ENCODE peak calls at places on chromosomes 11 and 22, in ten cellular contexts. One of them, this sample, is unnamed.

GRCh38 chr11:129881570-129882170 is 13.7 kb downstream of the NFRKB start:
- DNase-seq in ovary: no peak
- DNase-seq in transverse colon: no peak
- DNase-seq in H1: peak
- DNase-seq in K562: peak
- DNase-seq in A549: peak
- DNase-seq in SK-N-SH: peak
- DNase-seq in tibial nerve: no peak
- DNase-seq in stomach: peak
- DNase-seq in sigmoid colon: no peak
- DNase-seq in this sample: no peak

GRCh38 chr22:41770715-41771452 is 29.6 kb upstream of the CCDC134 start:
- DNase-seq in ovary: no peak
- DNase-seq in transverse colon: no peak
- DNase-seq in H1: no peak
- DNase-seq in K562: no peak
- DNase-seq in A549: no peak
- DNase-seq in SK-N-SH: no peak
- DNase-seq in tibial nerve: no peak
- DNase-seq in stomach: no peak
- DNase-seq in sigmoid colon: no peak
- DNase-seq in this sample: no peak

GRCh38 chr11:1391165-1392010 is 1.7 kb downstream of the BRSK2 start:
- DNase-seq in ovary: no peak
- DNase-seq in transverse colon: no peak
- DNase-seq in H1: peak
- DNase-seq in K562: no peak
- DNase-seq in A549: no peak
- DNase-seq in SK-N-SH: peak
- DNase-seq in tibial nerve: no peak
- DNase-seq in stomach: no peak
- DNase-seq in sigmoid colon: no peak
- DNase-seq in this sample: no peak

GRCh38 chr11:69803604-69804218 is 15.5 kb downstream of the FGF3 start:
- DNase-seq in ovary: no peak
- DNase-seq in transverse colon: no peak
- DNase-seq in H1: no peak
- DNase-seq in K562: no peak
- DNase-seq in A549: no peak
- DNase-seq in SK-N-SH: no peak
- DNase-seq in tibial nerve: no peak
- DNase-seq in stomach: no peak
- DNase-seq in sigmoid colon: no peak
- DNase-seq in this sample: no peak

GRCh38 chr11:64152841-64153691 is 12.8 kb downstream of the MACROD1 start:
- DNase-seq in ovary: peak
- DNase-seq in transverse colon: peak
- DNase-seq in H1: peak
- DNase-seq in K562: peak
- DNase-seq in A549: peak
- DNase-seq in SK-N-SH: peak
- DNase-seq in tibial nerve: peak
- DNase-seq in stomach: peak
- DNase-seq in sigmoid colon: peak
- DNase-seq in this sample: no peak

GRCh38 chr22:41382098-41382578 is 396 bp downstream of the TEF start:
- DNase-seq in ovary: peak
- DNase-seq in transverse colon: peak
- DNase-seq in H1: no peak
- DNase-seq in K562: peak
- DNase-seq in A549: peak
- DNase-seq in SK-N-SH: peak
- DNase-seq in tibial nerve: peak
- DNase-seq in stomach: peak
- DNase-seq in sigmoid colon: peak
- DNase-seq in this sample: peak

GRCh38 chr11:76030973-76031590 is 175.2 kb downstream of the WNT11 start:
- DNase-seq in ovary: no peak
- DNase-seq in transverse colon: no peak
- DNase-seq in H1: no peak
- DNase-seq in K562: no peak
- DNase-seq in A549: no peak
- DNase-seq in SK-N-SH: no peak
- DNase-seq in tibial nerve: no peak
- DNase-seq in stomach: no peak
- DNase-seq in sigmoid colon: no peak
- DNase-seq in this sample: no peak

GRCh38 chr11:126407101-126407521 is 51.6 kb downstream of the ST3GAL4 start:
- DNase-seq in ovary: no peak
- DNase-seq in transverse colon: no peak
- DNase-seq in H1: no peak
- DNase-seq in K562: no peak
- DNase-seq in A549: no peak
- DNase-seq in SK-N-SH: no peak
- DNase-seq in tibial nerve: no peak
- DNase-seq in stomach: no peak
- DNase-seq in sigmoid colon: no peak
- DNase-seq in this sample: no peak

GRCh38 chr11:128904872-128905344 is 13.8 kb downstream of the KCNJ5 start:
- DNase-seq in ovary: no peak
- DNase-seq in transverse colon: peak
- DNase-seq in H1: peak
- DNase-seq in K562: no peak
- DNase-seq in A549: peak
- DNase-seq in SK-N-SH: peak
- DNase-seq in tibial nerve: no peak
- DNase-seq in stomach: no peak
- DNase-seq in sigmoid colon: no peak
- DNase-seq in this sample: no peak

GRCh38 chr11:90208857-90209256 is 14.0 kb downstream of the CHORDC1 start:
- DNase-seq in ovary: no peak
- DNase-seq in transverse colon: no peak
- DNase-seq in H1: no peak
- DNase-seq in K562: no peak
- DNase-seq in A549: no peak
- DNase-seq in SK-N-SH: no peak
- DNase-seq in tibial nerve: no peak
- DNase-seq in stomach: no peak
- DNase-seq in sigmoid colon: no peak
- DNase-seq in this sample: no peak

GRCh38 chr11:47714554-47715081 is 551 bp downstream of the AGBL2 start:
- DNase-seq in ovary: peak
- DNase-seq in transverse colon: peak
- DNase-seq in H1: no peak
- DNase-seq in K562: no peak
- DNase-seq in A549: no peak
- DNase-seq in SK-N-SH: no peak
- DNase-seq in tibial nerve: peak
- DNase-seq in stomach: no peak
- DNase-seq in sigmoid colon: peak
- DNase-seq in this sample: no peak

GRCh38 chr22:37220543-37220968 is 8.3 kb upstream of the SSTR3 start:
- DNase-seq in ovary: no peak
- DNase-seq in transverse colon: no peak
- DNase-seq in H1: no peak
- DNase-seq in K562: no peak
- DNase-seq in A549: no peak
- DNase-seq in SK-N-SH: no peak
- DNase-seq in tibial nerve: no peak
- DNase-seq in stomach: no peak
- DNase-seq in sigmoid colon: no peak
- DNase-seq in this sample: no peak

GRCh38 chr11:118046964-118047700 is 29.7 kb upstream of the TMPRSS4 start:
- DNase-seq in ovary: no peak
- DNase-seq in transverse colon: no peak
- DNase-seq in H1: no peak
- DNase-seq in K562: no peak
- DNase-seq in A549: no peak
- DNase-seq in SK-N-SH: no peak
- DNase-seq in tibial nerve: no peak
- DNase-seq in stomach: no peak
- DNase-seq in sigmoid colon: no peak
- DNase-seq in this sample: no peak

GRCh38 chr11:100612766-100613165 is 74.3 kb upstream of the ARHGAP42 start:
- DNase-seq in ovary: no peak
- DNase-seq in transverse colon: no peak
- DNase-seq in H1: no peak
- DNase-seq in K562: no peak
- DNase-seq in A549: no peak
- DNase-seq in SK-N-SH: no peak
- DNase-seq in tibial nerve: no peak
- DNase-seq in stomach: no peak
- DNase-seq in sigmoid colon: no peak
- DNase-seq in this sample: no peak

GRCh38 chr11:108960498-108960897 is 295.6 kb downstream of the DDX10 start:
- DNase-seq in ovary: no peak
- DNase-seq in transverse colon: no peak
- DNase-seq in H1: no peak
- DNase-seq in K562: no peak
- DNase-seq in A549: no peak
- DNase-seq in SK-N-SH: no peak
- DNase-seq in tibial nerve: no peak
- DNase-seq in stomach: no peak
- DNase-seq in sigmoid colon: no peak
- DNase-seq in this sample: no peak

GRCh38 chr11:46370253-46370652 is 11.2 kb upstream of the MDK start:
- DNase-seq in ovary: no peak
- DNase-seq in transverse colon: no peak
- DNase-seq in H1: no peak
- DNase-seq in K562: no peak
- DNase-seq in A549: no peak
- DNase-seq in SK-N-SH: no peak
- DNase-seq in tibial nerve: no peak
- DNase-seq in stomach: no peak
- DNase-seq in sigmoid colon: no peak
- DNase-seq in this sample: no peak

GRCh38 chr22:17201285-17201945 is 17.8 kb downstream of the ADA2 start:
- DNase-seq in ovary: no peak
- DNase-seq in transverse colon: no peak
- DNase-seq in H1: no peak
- DNase-seq in K562: peak
- DNase-seq in A549: no peak
- DNase-seq in SK-N-SH: no peak
- DNase-seq in tibial nerve: no peak
- DNase-seq in stomach: no peak
- DNase-seq in sigmoid colon: no peak
- DNase-seq in this sample: no peak

GRCh38 chr11:83168756-83169155 is 11.8 kb downstream of the PCF11 start:
- DNase-seq in ovary: no peak
- DNase-seq in transverse colon: no peak
- DNase-seq in H1: no peak
- DNase-seq in K562: no peak
- DNase-seq in A549: no peak
- DNase-seq in SK-N-SH: no peak
- DNase-seq in tibial nerve: no peak
- DNase-seq in stomach: no peak
- DNase-seq in sigmoid colon: no peak
- DNase-seq in this sample: no peak

GRCh38 chr11:10716122-10716521 is 22.6 kb upstream of the IRAG1 start:
- DNase-seq in ovary: no peak
- DNase-seq in transverse colon: no peak
- DNase-seq in H1: no peak
- DNase-seq in K562: peak
- DNase-seq in A549: no peak
- DNase-seq in SK-N-SH: no peak
- DNase-seq in tibial nerve: no peak
- DNase-seq in stomach: no peak
- DNase-seq in sigmoid colon: no peak
- DNase-seq in this sample: no peak
- TF ChIP-seq EP300 in ovary: no peak
- TF ChIP-seq EP300 in transverse colon: no peak
- TF ChIP-seq EP300 in H1: no peak
- TF ChIP-seq EP300 in K562: peak
- TF ChIP-seq EP300 in A549: no peak
- TF ChIP-seq EP300 in SK-N-SH: no peak
- TF ChIP-seq EP300 in tibial nerve: no peak
- TF ChIP-seq EP300 in stomach: no peak
- TF ChIP-seq EP300 in sigmoid colon: no peak
- TF ChIP-seq EP300 in this sample: no peak

GRCh38 chr11:104873252-104873651 is 25.0 kb downstream of the CASP12 start:
- DNase-seq in ovary: no peak
- DNase-seq in transverse colon: no peak
- DNase-seq in H1: no peak
- DNase-seq in K562: peak
- DNase-seq in A549: no peak
- DNase-seq in SK-N-SH: no peak
- DNase-seq in tibial nerve: no peak
- DNase-seq in stomach: no peak
- DNase-seq in sigmoid colon: no peak
- DNase-seq in this sample: no peak
- TF ChIP-seq CTCF in ovary: no peak
- TF ChIP-seq CTCF in transverse colon: no peak
- TF ChIP-seq CTCF in H1: peak
- TF ChIP-seq CTCF in K562: peak
- TF ChIP-seq CTCF in A549: no peak
- TF ChIP-seq CTCF in SK-N-SH: peak
- TF ChIP-seq CTCF in tibial nerve: no peak
- TF ChIP-seq CTCF in stomach: no peak
- TF ChIP-seq CTCF in sigmoid colon: no peak
- TF ChIP-seq CTCF in this sample: no peak

GRCh38 chr22:32561163-32561562 is 86.6 kb downstream of the FBXO7 start:
- DNase-seq in ovary: no peak
- DNase-seq in transverse colon: no peak
- DNase-seq in H1: no peak
- DNase-seq in K562: no peak
- DNase-seq in A549: no peak
- DNase-seq in SK-N-SH: no peak
- DNase-seq in tibial nerve: no peak
- DNase-seq in stomach: no peak
- DNase-seq in sigmoid colon: peak
- DNase-seq in this sample: peak
- TF ChIP-seq EP300 in ovary: no peak
- TF ChIP-seq EP300 in transverse colon: no peak
- TF ChIP-seq EP300 in H1: no peak
- TF ChIP-seq EP300 in K562: no peak
- TF ChIP-seq EP300 in A549: no peak
- TF ChIP-seq EP300 in SK-N-SH: no peak
- TF ChIP-seq EP300 in tibial nerve: no peak
- TF ChIP-seq EP300 in stomach: no peak
- TF ChIP-seq EP300 in sigmoid colon: no peak
- TF ChIP-seq EP300 in this sample: no peak

DNA sequence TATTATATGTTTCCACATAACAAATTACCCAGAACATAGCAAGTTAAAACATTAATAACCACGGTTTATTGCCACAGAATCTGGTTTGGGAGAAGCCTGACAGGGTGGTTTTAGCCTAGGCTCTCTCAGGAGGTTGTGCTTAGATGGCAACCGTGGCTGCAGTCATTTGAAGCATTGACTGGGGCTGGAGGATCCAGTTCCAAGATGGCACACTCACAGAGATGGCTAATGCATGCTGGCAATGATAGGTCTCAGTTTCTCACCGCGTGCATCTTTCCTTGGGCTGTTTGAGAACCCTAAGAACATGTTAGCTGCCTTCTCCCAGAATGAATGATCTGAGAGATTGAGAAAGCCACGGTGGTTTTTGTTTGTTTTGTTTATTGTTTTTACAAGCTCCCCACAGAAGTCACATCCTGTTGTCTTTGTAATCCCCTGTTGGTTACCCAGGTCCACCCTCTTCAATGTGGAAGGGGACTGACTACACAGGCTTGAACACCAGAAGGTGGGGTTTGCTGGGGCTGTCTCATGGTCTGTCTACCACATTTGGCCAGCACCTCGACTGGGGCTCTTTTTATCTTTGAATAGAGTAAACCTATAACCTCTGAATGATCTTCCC is 36.6 kb upstream of the GRAMD1B start:
- DNase-seq in ovary: no peak
- DNase-seq in transverse colon: no peak
- DNase-seq in H1: no peak
- DNase-seq in K562: no peak
- DNase-seq in A549: no peak
- DNase-seq in SK-N-SH: no peak
- DNase-seq in tibial nerve: no peak
- DNase-seq in stomach: no peak
- DNase-seq in sigmoid colon: no peak
- DNase-seq in this sample: no peak
- TF ChIP-seq CTCF in ovary: no peak
- TF ChIP-seq CTCF in transverse colon: no peak
- TF ChIP-seq CTCF in H1: no peak
- TF ChIP-seq CTCF in K562: no peak
- TF ChIP-seq CTCF in A549: no peak
- TF ChIP-seq CTCF in SK-N-SH: no peak
- TF ChIP-seq CTCF in tibial nerve: no peak
- TF ChIP-seq CTCF in stomach: no peak
- TF ChIP-seq CTCF in sigmoid colon: no peak
- TF ChIP-seq CTCF in this sample: no peak